ENCODE peak calls at places on chromosome 4, in four cellular contexts. H is mesenchymal stem cell, O is OCI-LY7, R is H1. N is an unnamed sample.

GRCh38 chr4:66572949-66573348 is 902.7 kb upstream of the EPHA5 start:
- DNase-seq in H (peak; percentile 79), O (no peak), R (no peak), N (no peak)

GRCh38 chr4:145804134-145804533 is 124.2 kb downstream of the C4orf51 start:
- DNase-seq in H (peak; percentile 77), O (no peak), R (no peak), N (peak; percentile 45)

GRCh38 chr4:156832886-156833285 is 138.7 kb downstream of the PDGFC start:
- DNase-seq in H (peak; percentile 12), O (no peak), R (no peak), N (no peak)

GRCh38 chr4:23500876-23501275 is 389.0 kb downstream of the PPARGC1A start:
- DNase-seq in H (no peak), O (no peak), R (no peak), N (no peak)

GRCh38 chr4:117422272-117422671 is 336.9 kb upstream of the TRAM1L1 start:
- DNase-seq in H (peak; percentile 54), O (no peak), R (no peak), N (no peak)

GRCh38 chr4:16225139-16225538 is 1.1 kb downstream of the TAPT1 start:
- DNase-seq in H (peak; percentile 50), O (peak; percentile 65), R (no peak), N (no peak)

GRCh38 chr4:168710353-168710946 is 213.6 kb downstream of the PALLD start:
- DNase-seq in H (peak; percentile 80), O (no peak), R (no peak), N (peak; percentile 58)

GRCh38 chr4:43837604-43838003 is 611.0 kb downstream of the KCTD8 start:
- DNase-seq in H (no peak), O (no peak), R (no peak), N (no peak)

GRCh38 chr4:53015681-53016080 is 153.6 kb downstream of the RASL11B start:
- DNase-seq in H (peak; percentile 73), O (peak; percentile 42), R (peak; percentile 3), N (peak; percentile 77)

GRCh38 chr4:145480257-145480656 is 1.4 kb upstream of the SMAD1 start:
- DNase-seq in H (no peak), O (peak; percentile 52), R (no peak), N (no peak)

GRCh38 chr4:13484749-13485345 is 707 bp upstream of the RAB28 start:
- DNase-seq in H (peak; percentile 68), O (peak; percentile 49), R (no peak), N (peak; percentile 29)

GRCh38 chr4:13478707-13479106 is 5.4 kb downstream of the RAB28 start:
- DNase-seq in H (no peak), O (no peak), R (no peak), N (no peak)

GRCh38 chr4:13484045-13484748 is at the start of gene RAB28:
- DNase-seq in H (peak; percentile 95), O (peak; percentile 94), R (peak; percentile 58), N (peak; percentile 97)

GRCh38 chr4:13483142-13484044 is 747 bp downstream of the RAB28 start:
- DNase-seq in H (peak; percentile 86), O (peak; percentile 24), R (no peak), N (peak; percentile 70)

GRCh38 chr4:13481569-13481968 is 2.6 kb downstream of the RAB28 start:
- DNase-seq in H (peak; percentile 59), O (no peak), R (no peak), N (no peak)
- H3K4me2 ChIP-seq in H (no peak overlapping the region), O (peak overlapping the region; percentile 34), R (no peak overlapping the region), N (peak overlapping the region; percentile 85)

GRCh38 chr4:185144601-185145240 is 1.7 kb downstream of the SLC25A4 start:
- DNase-seq in H (no peak), O (no peak), R (no peak), N (no peak)

GRCh38 chr4:185143596-185143969 is 517 bp downstream of the SLC25A4 start:
- DNase-seq in H (peak; percentile 32), O (peak; percentile 56), R (no peak), N (peak; percentile 50)

GRCh38 chr4:185141777-185142176 is 1.3 kb upstream of the SLC25A4 start:
- DNase-seq in H (no peak), O (no peak), R (no peak), N (peak; percentile 12)

GRCh38 chr4:185142563-185142910 is 529 bp upstream of the SLC25A4 start:
- DNase-seq in H (no peak), O (no peak), R (no peak), N (no peak)

DNA sequence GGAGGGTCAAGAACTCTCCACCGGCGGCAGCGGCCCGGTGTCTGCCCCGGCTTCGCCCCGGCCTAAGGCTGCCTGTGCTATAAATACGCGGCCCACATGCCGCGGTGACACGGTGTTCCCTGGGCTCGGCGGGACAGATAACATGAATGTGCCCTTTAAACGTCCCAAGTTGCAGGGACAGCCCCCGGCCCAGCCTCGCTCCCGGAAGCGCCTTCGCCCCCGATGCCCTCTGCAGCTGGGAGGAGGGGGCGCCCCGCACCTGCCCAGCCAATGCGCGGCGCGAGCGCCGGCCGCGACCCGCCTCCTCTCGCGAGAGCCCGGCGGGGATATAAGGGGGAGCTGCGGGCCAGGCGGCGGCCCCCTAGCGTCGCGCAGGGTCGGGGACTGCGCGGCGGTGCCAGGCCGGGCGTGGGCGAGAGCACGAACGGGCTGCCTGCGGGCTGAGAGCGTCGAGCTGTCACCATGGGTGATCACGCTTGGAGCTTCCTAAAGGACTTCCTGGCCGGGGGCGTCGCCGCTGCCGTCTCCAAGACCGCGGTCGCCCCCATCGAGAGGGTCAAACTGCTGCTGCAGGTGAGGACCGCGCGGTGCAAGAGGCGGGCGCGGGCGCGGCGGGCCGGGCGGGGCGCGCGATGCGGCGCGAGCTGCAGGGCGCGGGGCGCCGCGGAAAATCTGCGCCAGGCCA is at the start of gene SLC25A4:
- DNase-seq in H (peak; percentile 77), O (peak; percentile 93), R (no peak), N (peak; percentile 93)
- H3K4me1 ChIP-seq in H (peaks cover 6% of the 10 kb centered on the region), O (peaks cover 19% of the 10 kb centered on the region), R (peaks cover 8% of the 10 kb centered on the region), N (no peaks in the 10 kb centered on the region)

GRCh38 chr4:132001542-132001941 is 1147.6 kb upstream of the PCDH10 start:
- DNase-seq in H (peak; percentile 54), O (no peak), R (no peak), N (no peak)

DNA sequence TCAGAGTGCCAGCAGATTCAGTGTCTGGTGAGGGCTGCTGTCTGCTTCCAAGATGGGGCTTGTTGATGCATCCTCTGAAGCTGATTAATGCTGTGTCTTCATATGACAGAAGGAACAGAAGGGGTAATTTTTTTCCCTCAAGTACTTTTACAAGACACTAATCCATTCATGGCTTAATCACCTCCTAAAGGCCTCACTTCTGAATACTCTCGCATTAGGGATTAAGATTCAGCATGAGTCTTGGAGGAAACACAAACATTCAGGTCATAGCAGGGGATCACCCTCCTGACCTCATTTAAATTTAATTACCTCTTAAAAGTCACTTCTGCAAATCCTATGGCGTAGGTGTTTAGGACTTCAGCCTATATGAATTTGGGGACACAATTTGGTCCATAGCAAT is 1145.5 kb upstream of the PCDH10 start:
- DNase-seq in H (no peak), O (no peak), R (no peak), N (no peak)
- H2AFZ ChIP-seq in H (no peak overlapping the region), O (peak overlapping the region; percentile 52), R (no peak overlapping the region), N (no peak overlapping the region)

DNA sequence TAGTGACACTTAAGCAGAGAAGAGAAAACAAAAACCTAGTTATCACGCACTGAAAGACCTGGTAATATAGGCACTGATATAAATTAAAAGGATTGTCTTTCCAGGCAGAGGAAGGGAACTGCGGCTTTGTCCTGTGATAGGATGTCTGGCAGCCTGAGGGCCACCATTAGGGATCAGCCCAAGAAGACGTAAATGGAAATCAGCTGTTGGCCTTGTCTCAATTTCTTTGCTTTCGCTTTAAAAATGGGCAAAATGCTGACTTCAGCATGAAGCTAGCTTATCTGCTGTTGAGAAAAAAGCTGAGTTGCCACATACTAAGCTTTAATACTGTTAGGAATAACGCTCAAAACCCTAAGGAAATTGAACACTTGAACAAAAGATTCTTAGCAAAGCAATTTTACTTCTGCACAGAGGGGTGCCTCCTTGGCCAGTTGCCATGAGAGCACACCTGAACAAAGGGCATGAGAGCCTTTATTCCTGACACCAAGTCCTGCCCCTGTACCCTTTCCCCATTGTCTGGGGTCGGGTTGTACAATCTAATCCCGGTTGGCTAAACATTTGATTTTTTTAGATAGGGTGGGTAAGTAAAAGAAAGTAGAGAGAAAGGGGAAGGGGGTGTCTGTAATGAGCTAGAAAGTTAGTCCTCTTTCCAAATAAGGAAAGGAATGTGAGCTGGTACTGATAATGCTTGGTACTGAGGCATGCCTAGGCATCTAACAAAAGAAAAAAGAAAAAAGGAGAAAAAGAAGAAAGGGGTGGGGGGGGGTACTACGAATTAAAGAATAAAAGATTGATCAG is 85.2 kb upstream of the UCP1 start:
- DNase-seq in H (peak; percentile 68), O (no peak), R (no peak), N (peak; percentile 70)
- H3K4me2 ChIP-seq in H (no peak overlapping the region), O (no peak overlapping the region), R (peak overlapping the region; percentile 35), N (peak overlapping the region; percentile 72)

DNA sequence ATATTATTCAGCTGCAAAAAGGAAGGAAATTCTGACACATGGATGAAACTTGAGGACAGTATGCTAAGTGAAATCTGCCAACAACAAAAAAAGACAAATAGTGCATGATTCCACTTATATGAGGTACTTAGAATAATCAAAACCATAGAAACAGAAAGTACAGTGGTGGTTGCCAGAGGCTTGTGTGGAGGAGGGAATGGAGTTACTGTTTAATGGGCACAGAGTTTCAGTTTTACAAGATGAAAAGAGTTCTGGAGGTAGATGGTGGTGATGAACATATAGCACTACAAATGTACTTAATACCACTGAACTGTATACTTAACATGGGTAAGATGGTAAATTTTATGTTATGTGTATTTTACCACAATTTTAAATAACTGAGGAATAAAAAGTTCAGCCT is 212.0 kb upstream of the KLF3 start:
- DNase-seq in H (no peak), O (no peak), R (no peak), N (no peak)
- H3K4me1 ChIP-seq in H (peaks cover 2% of the 10 kb centered on the region), O (no peaks in the 10 kb centered on the region), R (no peaks in the 10 kb centered on the region), N (peaks cover 9% of the 10 kb centered on the region)

GRCh38 chr4:81635747-81636146 is 164.0 kb upstream of the RASGEF1B start:
- DNase-seq in H (no peak), O (peak; percentile 96), R (no peak), N (peak; percentile 38)
- H2AFZ ChIP-seq in H (no peak overlapping the region), O (peak overlapping the region; percentile 87), R (no peak overlapping the region), N (no peak overlapping the region)

DNA sequence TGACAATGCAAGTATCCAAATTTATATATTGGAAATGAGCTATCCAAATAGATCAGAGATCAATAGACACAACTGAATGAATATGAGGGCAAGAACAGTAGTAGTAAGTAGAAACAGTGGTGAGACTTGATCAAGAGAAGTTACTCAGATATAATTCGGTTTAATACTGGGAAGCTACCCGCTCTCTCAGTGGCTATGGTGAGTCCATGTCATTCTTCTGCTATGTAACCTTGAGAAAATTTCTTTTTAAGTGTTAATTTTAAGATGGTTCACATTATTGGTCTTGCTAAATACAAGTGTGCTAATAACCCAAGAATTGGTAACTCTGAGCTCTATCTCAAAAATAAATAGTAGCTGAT is 53.6 kb downstream of the LEF1 start:
- DNase-seq in H (no peak), O (no peak), R (no peak), N (no peak)
- H3K4me2 ChIP-seq in H (no peak overlapping the region), O (peak overlapping the region; percentile 67), R (no peak overlapping the region), N (no peak overlapping the region)

DNA sequence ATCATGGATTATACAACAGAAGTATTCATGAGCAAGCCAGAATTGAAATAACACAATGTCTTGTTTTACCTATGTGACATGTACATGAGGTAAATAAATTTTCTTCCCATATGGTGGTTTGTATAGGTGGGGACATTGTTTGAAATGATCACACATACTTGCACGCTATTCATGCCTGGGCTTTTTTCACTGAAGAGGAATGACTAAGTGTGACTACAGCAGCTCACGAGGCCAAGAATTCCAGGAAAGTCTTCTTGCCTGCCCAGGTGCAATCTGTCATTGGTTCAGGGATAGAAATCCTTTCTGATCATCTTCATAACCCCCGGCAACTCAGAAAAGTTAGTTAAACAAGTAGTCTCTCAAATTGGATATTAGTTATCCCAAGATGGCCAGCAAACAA is 36.3 kb upstream of the AREG start:
- DNase-seq in H (peak; percentile 47), O (no peak), R (no peak), N (no peak)
- H3K4me1 ChIP-seq in H (no peaks in the 10 kb centered on the region), O (no peaks in the 10 kb centered on the region), R (no peaks in the 10 kb centered on the region), N (no peaks in the 10 kb centered on the region)

GRCh38 chr4:165668694-165669093 is 204.3 kb upstream of the TLL1 start:
- DNase-seq in H (peak; percentile 6), O (no peak), R (no peak), N (no peak)
- H2AFZ ChIP-seq in H (no peak overlapping the region), O (no peak overlapping the region), R (peak overlapping the region; percentile 11), N (no peak overlapping the region)

N was measured in hepatocyte.